ENCODE peak calls at places on chromosomes 7 and 10, in nine cellular contexts. One of them, this sample, is unnamed.
A peak's percentile ranks its signal among the peaks of the same experiment; 100 is the strongest.

GRCh38 chr10:62250594-62251198 is 17.9 kb downstream of the RTKN2 start:
- DNase-seq in mammary epithelial cell: peak; percentile 98
- DNase-seq in PC-3: peak; percentile 100
- DNase-seq in IMR-90: peak; percentile 82
- DNase-seq in GM12878: no peak
- DNase-seq in MM.1S: no peak
- DNase-seq in OCI-LY7: no peak
- DNase-seq in H9: no peak
- DNase-seq in hepatocyte: peak; percentile 61
- DNase-seq in this sample: no peak

GRCh38 chr10:117541405-117541908 is 1.1 kb upstream of the EMX2 start:
- DNase-seq in GM12878: no peak
- DNase-seq in MM.1S: no peak
- DNase-seq in IMR-90: no peak
- DNase-seq in OCI-LY7: no peak
- DNase-seq in mammary epithelial cell: no peak
- DNase-seq in PC-3: no peak
- DNase-seq in hepatocyte: no peak
- DNase-seq in H9: peak; percentile 75
- DNase-seq in this sample: peak; percentile 86

GRCh38 chr7:134502463-134502862 is 24.9 kb upstream of the AKR1B10 start:
- DNase-seq in MM.1S: no peak
- DNase-seq in hepatocyte: no peak
- DNase-seq in H9: no peak
- DNase-seq in mammary epithelial cell: peak; percentile 58
- DNase-seq in OCI-LY7: no peak
- DNase-seq in GM12878: no peak
- DNase-seq in PC-3: peak; percentile 33
- DNase-seq in IMR-90: peak; percentile 65
- DNase-seq in this sample: no peak

GRCh38 chr7:45921699-45922519 is 837 bp upstream of the IGFBP3 start:
- DNase-seq in PC-3: peak; percentile 85
- DNase-seq in hepatocyte: peak; percentile 78
- DNase-seq in OCI-LY7: peak; percentile 4
- DNase-seq in H9: peak; percentile 81
- DNase-seq in IMR-90: peak; percentile 75
- DNase-seq in MM.1S: peak; percentile 74
- DNase-seq in GM12878: no peak
- DNase-seq in mammary epithelial cell: peak; percentile 40
- DNase-seq in this sample: peak; percentile 85

GRCh38 chr10:34031410-34031809 is 696.9 kb upstream of the NRP1 start:
- DNase-seq in MM.1S: no peak
- DNase-seq in OCI-LY7: no peak
- DNase-seq in mammary epithelial cell: peak; percentile 6
- DNase-seq in GM12878: no peak
- DNase-seq in PC-3: peak; percentile 95
- DNase-seq in IMR-90: peak; percentile 76
- DNase-seq in hepatocyte: no peak
- DNase-seq in H9: no peak
- DNase-seq in this sample: no peak

GRCh38 chr7:130162196-130162595 is 43.0 kb downstream of the TMEM209 start:
- DNase-seq in GM12878: no peak
- DNase-seq in hepatocyte: no peak
- DNase-seq in IMR-90: no peak
- DNase-seq in OCI-LY7: no peak
- DNase-seq in mammary epithelial cell: no peak
- DNase-seq in MM.1S: no peak
- DNase-seq in H9: no peak
- DNase-seq in PC-3: no peak
- DNase-seq in this sample: no peak

GRCh38 chr7:20440472-20441105 is 109.9 kb downstream of the ITGB8 start:
- DNase-seq in MM.1S: no peak
- DNase-seq in PC-3: peak; percentile 65
- DNase-seq in GM12878: no peak
- DNase-seq in IMR-90: peak; percentile 62
- DNase-seq in H9: peak; percentile 71
- DNase-seq in hepatocyte: peak; percentile 35
- DNase-seq in OCI-LY7: peak; percentile 27
- DNase-seq in mammary epithelial cell: no peak
- DNase-seq in this sample: peak; percentile 87

GRCh38 chr7:55545496-55545895 is 26.8 kb downstream of the VOPP1 start:
- DNase-seq in hepatocyte: no peak
- DNase-seq in GM12878: no peak
- DNase-seq in H9: no peak
- DNase-seq in MM.1S: no peak
- DNase-seq in PC-3: peak; percentile 82
- DNase-seq in mammary epithelial cell: peak; percentile 87
- DNase-seq in IMR-90: peak; percentile 82
- DNase-seq in OCI-LY7: no peak
- DNase-seq in this sample: no peak

GRCh38 chr10:44979281-44980181 is 922 bp upstream of the DEPP1 start:
- DNase-seq in H9: no peak
- DNase-seq in mammary epithelial cell: peak; percentile 56
- DNase-seq in MM.1S: no peak
- DNase-seq in hepatocyte: no peak
- DNase-seq in IMR-90: no peak
- DNase-seq in OCI-LY7: no peak
- DNase-seq in PC-3: no peak
- DNase-seq in GM12878: no peak
- DNase-seq in this sample: no peak

GRCh38 chr10:127976286-127976685 is 69.4 kb downstream of the PTPRE start:
- DNase-seq in H9: peak; percentile 9
- DNase-seq in IMR-90: no peak
- DNase-seq in GM12878: no peak
- DNase-seq in PC-3: no peak
- DNase-seq in mammary epithelial cell: no peak
- DNase-seq in MM.1S: no peak
- DNase-seq in OCI-LY7: no peak
- DNase-seq in hepatocyte: no peak
- DNase-seq in this sample: no peak

GRCh38 chr7:140005341-140005740 is 57.4 kb downstream of the PARP12 start:
- DNase-seq in mammary epithelial cell: no peak
- DNase-seq in PC-3: no peak
- DNase-seq in OCI-LY7: no peak
- DNase-seq in H9: no peak
- DNase-seq in IMR-90: no peak
- DNase-seq in GM12878: no peak
- DNase-seq in hepatocyte: no peak
- DNase-seq in MM.1S: no peak
- DNase-seq in this sample: no peak

GRCh38 chr10:119595715-119596515 is 849 bp downstream of the TIAL1 start:
- DNase-seq in PC-3: no peak
- DNase-seq in OCI-LY7: peak; percentile 40
- DNase-seq in H9: peak; percentile 35
- DNase-seq in IMR-90: peak; percentile 44
- DNase-seq in GM12878: no peak
- DNase-seq in mammary epithelial cell: peak; percentile 34
- DNase-seq in MM.1S: peak; percentile 39
- DNase-seq in hepatocyte: peak; percentile 69
- DNase-seq in this sample: peak; percentile 43

GRCh38 chr10:4242561-4243035 is 457.6 kb upstream of the KLF6 start:
- DNase-seq in H9: no peak
- DNase-seq in OCI-LY7: no peak
- DNase-seq in mammary epithelial cell: peak; percentile 65
- DNase-seq in MM.1S: no peak
- DNase-seq in hepatocyte: no peak
- DNase-seq in GM12878: no peak
- DNase-seq in IMR-90: peak; percentile 92
- DNase-seq in PC-3: peak; percentile 52
- DNase-seq in this sample: no peak

GRCh38 chr10:17951868-17952371 is at the start of gene SLC39A12:
- DNase-seq in GM12878: no peak
- DNase-seq in H9: no peak
- DNase-seq in IMR-90: peak; percentile 86
- DNase-seq in mammary epithelial cell: peak; percentile 42
- DNase-seq in MM.1S: no peak
- DNase-seq in hepatocyte: peak; percentile 18
- DNase-seq in OCI-LY7: no peak
- DNase-seq in PC-3: peak; percentile 22
- DNase-seq in this sample: no peak

GRCh38 chr10:59859570-59859969 is 46.8 kb downstream of the CCDC6 start:
- DNase-seq in H9: no peak
- DNase-seq in OCI-LY7: no peak
- DNase-seq in MM.1S: no peak
- DNase-seq in PC-3: no peak
- DNase-seq in mammary epithelial cell: no peak
- DNase-seq in GM12878: no peak
- DNase-seq in hepatocyte: no peak
- DNase-seq in IMR-90: no peak
- DNase-seq in this sample: no peak

GRCh38 chr10:18400201-18400910 is 251.0 kb downstream of the NSUN6 start:
- DNase-seq in GM12878: peak; percentile 54
- DNase-seq in OCI-LY7: no peak
- DNase-seq in H9: peak; percentile 32
- DNase-seq in MM.1S: peak; percentile 61
- DNase-seq in hepatocyte: peak; percentile 76
- DNase-seq in IMR-90: peak; percentile 3
- DNase-seq in PC-3: no peak
- DNase-seq in mammary epithelial cell: no peak
- DNase-seq in this sample: peak; percentile 49

GRCh38 chr7:45446195-45446944 is 127.8 kb upstream of the ADCY1 start:
- DNase-seq in OCI-LY7: no peak
- DNase-seq in H9: no peak
- DNase-seq in hepatocyte: no peak
- DNase-seq in PC-3: peak; percentile 67
- DNase-seq in mammary epithelial cell: peak; percentile 90
- DNase-seq in IMR-90: no peak
- DNase-seq in GM12878: peak; percentile 7
- DNase-seq in MM.1S: peak; percentile 24
- DNase-seq in this sample: no peak

GRCh38 chr7:149716007-149716931 is 57.1 kb downstream of the ZNF467 start:
- DNase-seq in H9: peak; percentile 23
- DNase-seq in hepatocyte: no peak
- DNase-seq in GM12878: no peak
- DNase-seq in mammary epithelial cell: peak; percentile 79
- DNase-seq in IMR-90: peak; percentile 23
- DNase-seq in MM.1S: no peak
- DNase-seq in PC-3: no peak
- DNase-seq in OCI-LY7: no peak
- DNase-seq in this sample: no peak

GRCh38 chr10:124156524-124157225 is 63.3 kb upstream of the CHST15 start:
- DNase-seq in hepatocyte: no peak
- DNase-seq in H9: peak; percentile 54
- DNase-seq in PC-3: no peak
- DNase-seq in MM.1S: no peak
- DNase-seq in mammary epithelial cell: no peak
- DNase-seq in IMR-90: no peak
- DNase-seq in OCI-LY7: peak; percentile 29
- DNase-seq in GM12878: no peak
- DNase-seq in this sample: peak; percentile 28

DNA sequence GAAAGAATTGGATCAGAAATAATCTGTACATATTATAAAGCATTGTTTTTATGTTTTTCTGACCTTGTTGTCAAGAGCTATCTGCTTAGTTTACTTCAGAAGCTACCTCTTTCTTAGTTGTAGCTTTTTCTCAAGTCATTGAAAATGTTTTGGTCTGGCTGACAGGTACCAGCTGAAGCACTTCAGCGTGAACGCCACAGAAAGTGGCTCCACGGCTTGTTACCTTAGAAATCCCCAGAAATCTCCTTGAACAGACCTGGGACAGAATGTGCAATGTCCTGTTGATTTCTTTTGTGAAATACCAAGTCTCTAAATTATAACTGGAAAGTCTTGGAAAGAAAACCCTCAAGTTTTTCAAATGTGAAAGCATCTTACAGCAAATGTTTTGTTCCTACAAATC is 96.8 kb downstream of the ZMYND11 start:
- DNase-seq in GM12878: no peak
- DNase-seq in mammary epithelial cell: no peak
- DNase-seq in MM.1S: no peak
- DNase-seq in PC-3: no peak
- DNase-seq in H9: no peak
- DNase-seq in OCI-LY7: no peak
- DNase-seq in hepatocyte: no peak
- DNase-seq in IMR-90: no peak
- DNase-seq in this sample: no peak
- H2AFZ ChIP-seq in GM12878: no peak overlapping the region
- H2AFZ ChIP-seq in mammary epithelial cell: no peak overlapping the region
- H2AFZ ChIP-seq in MM.1S: no peak overlapping the region
- H2AFZ ChIP-seq in PC-3: no peak overlapping the region
- H2AFZ ChIP-seq in H9: no peak overlapping the region
- H2AFZ ChIP-seq in OCI-LY7: no peak overlapping the region
- H2AFZ ChIP-seq in hepatocyte: no peak overlapping the region
- H2AFZ ChIP-seq in IMR-90: no peak overlapping the region
- H2AFZ ChIP-seq in this sample: no peak overlapping the region

DNA sequence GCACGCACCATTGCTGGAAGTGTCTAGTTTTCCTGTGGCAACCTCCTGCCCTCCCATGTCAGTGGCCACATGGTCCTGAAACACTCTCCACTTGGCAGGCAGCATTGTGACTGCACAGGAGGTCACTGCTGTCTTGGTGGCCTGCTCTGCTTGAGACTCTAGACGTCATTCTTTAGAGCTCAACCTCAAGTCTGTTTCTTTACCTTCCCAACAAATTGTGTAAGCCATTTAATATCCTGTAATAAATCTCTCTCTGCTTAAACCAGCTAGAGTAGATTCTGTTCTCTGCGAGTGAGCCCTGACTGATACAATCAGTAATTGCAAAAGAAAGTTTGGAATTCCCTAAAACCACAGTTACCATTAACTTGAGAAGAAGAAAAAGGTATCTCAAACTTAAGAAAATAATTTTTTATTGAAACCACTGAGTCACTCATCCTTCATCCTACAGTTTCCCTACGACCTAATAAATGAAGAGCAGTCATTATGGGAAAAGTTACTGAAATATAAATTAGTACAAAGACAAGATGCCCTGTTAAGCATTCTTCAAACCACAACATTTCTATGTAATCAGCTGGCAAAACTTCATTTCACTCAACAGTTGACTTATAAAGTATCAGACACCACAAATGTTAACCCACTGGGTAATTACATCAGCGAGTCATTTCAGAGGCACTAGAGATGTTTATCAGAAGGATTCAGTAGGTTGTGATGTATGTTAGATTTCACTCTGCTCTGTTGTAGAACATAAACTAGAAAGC is 18.0 kb downstream of the SLC25A13 start:
- DNase-seq in OCI-LY7: no peak
- DNase-seq in MM.1S: no peak
- DNase-seq in GM12878: no peak
- DNase-seq in hepatocyte: no peak
- DNase-seq in PC-3: peak; percentile 77
- DNase-seq in IMR-90: peak; percentile 74
- DNase-seq in H9: no peak
- DNase-seq in mammary epithelial cell: peak; percentile 95
- DNase-seq in this sample: no peak
- H3K27ac ChIP-seq in OCI-LY7: no peak overlapping the region
- H3K27ac ChIP-seq in MM.1S: no peak overlapping the region
- H3K27ac ChIP-seq in GM12878: no peak overlapping the region
- H3K27ac ChIP-seq in hepatocyte: peak overlapping the region; percentile 68
- H3K27ac ChIP-seq in PC-3: peak overlapping the region; percentile 97
- H3K27ac ChIP-seq in IMR-90: peak overlapping the region; percentile 23
- H3K27ac ChIP-seq in H9: no peak overlapping the region
- H3K27ac ChIP-seq in mammary epithelial cell: peak overlapping the region; percentile 85
- H3K27ac ChIP-seq in this sample: no peak overlapping the region

GRCh38 chr7:3955751-3956696 is 655.0 kb downstream of the SDK1 start:
- DNase-seq in MM.1S: no peak
- DNase-seq in GM12878: peak; percentile 19
- DNase-seq in PC-3: peak; percentile 58
- DNase-seq in H9: no peak
- DNase-seq in OCI-LY7: no peak
- DNase-seq in IMR-90: peak; percentile 65
- DNase-seq in hepatocyte: peak; percentile 37
- DNase-seq in mammary epithelial cell: peak; percentile 95
- DNase-seq in this sample: no peak
- H2AFZ ChIP-seq in MM.1S: no peak overlapping the region
- H2AFZ ChIP-seq in GM12878: no peak overlapping the region
- H2AFZ ChIP-seq in PC-3: no peak overlapping the region
- H2AFZ ChIP-seq in H9: no peak overlapping the region
- H2AFZ ChIP-seq in OCI-LY7: no peak overlapping the region
- H2AFZ ChIP-seq in IMR-90: no peak overlapping the region
- H2AFZ ChIP-seq in hepatocyte: no peak overlapping the region
- H2AFZ ChIP-seq in mammary epithelial cell: peak overlapping the region; percentile 45
- H2AFZ ChIP-seq in this sample: no peak overlapping the region

GRCh38 chr7:2635148-2635668 is 3.4 kb downstream of the TTYH3 start:
- DNase-seq in OCI-LY7: no peak
- DNase-seq in MM.1S: no peak
- DNase-seq in hepatocyte: no peak
- DNase-seq in PC-3: no peak
- DNase-seq in mammary epithelial cell: no peak
- DNase-seq in GM12878: no peak
- DNase-seq in H9: no peak
- DNase-seq in IMR-90: no peak
- DNase-seq in this sample: no peak
- H3K27ac ChIP-seq in OCI-LY7: no peak overlapping the region
- H3K27ac ChIP-seq in MM.1S: no peak overlapping the region
- H3K27ac ChIP-seq in hepatocyte: peak overlapping the region; percentile 97
- H3K27ac ChIP-seq in PC-3: no peak overlapping the region
- H3K27ac ChIP-seq in mammary epithelial cell: no peak overlapping the region
- H3K27ac ChIP-seq in GM12878: no peak overlapping the region
- H3K27ac ChIP-seq in H9: no peak overlapping the region
- H3K27ac ChIP-seq in IMR-90: no peak overlapping the region
- H3K27ac ChIP-seq in this sample: peak overlapping the region; percentile 3

This sample was measured in GM23338.